ENCODE peak calls at places on chromosomes 1 and 21, in five cellular contexts. H is EH; D is activated naive CD8-positive, alpha-beta T cell treated with anti-CD3 and anti-CD28 coated beads for 36 hours; B is CD4-positive, CD25-positive, alpha-beta regulatory T cell; U is M059J. J is an unnamed sample.

GRCh38 chr1:70034403-70034802 is 171.0 kb downstream of the LRRC40 start:
- DNase-seq in H (peak), D (no peak), B (no peak), U (peak), J (peak)

GRCh38 chr1:224497714-224498573 is 63.3 kb upstream of the WDR26 start:
- DNase-seq in H (peak), D (peak), B (peak), U (peak), J (peak)

GRCh38 chr21:44898851-44899767 is 21.6 kb downstream of the ITGB2 start:
- DNase-seq in H (no peak), D (no peak), B (no peak), U (no peak), J (no peak)

GRCh38 chr1:205017766-205018165 is 25.2 kb upstream of the CNTN2 start:
- DNase-seq in H (no peak), D (no peak), B (no peak), U (no peak), J (no peak)

GRCh38 chr1:38034871-38035270 is 11.7 kb downstream of the POU3F1 start:
- DNase-seq in H (no peak), D (no peak), B (no peak), U (no peak), J (no peak)

GRCh38 chr1:172637522-172637921 is 21.4 kb upstream of the FASLG start:
- DNase-seq in H (peak), D (no peak), B (no peak), U (peak), J (peak)

GRCh38 chr1:209805341-209805781 is 581 bp downstream of the IRF6 start:
- DNase-seq in H (no peak), D (no peak), B (no peak), U (no peak), J (no peak)

GRCh38 chr1:36223373-36223995 is 759 bp upstream of the THRAP3 start:
- DNase-seq in H (peak), D (peak), B (peak), U (peak), J (peak)

GRCh38 chr1:229221106-229222019 is 49.5 kb upstream of the RAB4A start:
- DNase-seq in H (peak), D (no peak), B (no peak), U (peak), J (no peak)

GRCh38 chr1:203636306-203636705 is 9.7 kb downstream of the ATP2B4 start:
- DNase-seq in H (peak), D (no peak), B (no peak), U (peak), J (no peak)

GRCh38 chr1:228098323-228098931 is 4.7 kb downstream of the C1orf35 start:
- DNase-seq in H (no peak), D (no peak), B (no peak), U (no peak), J (no peak)

GRCh38 chr1:176905648-176906047 is 258.9 kb downstream of the ASTN1 start:
- DNase-seq in H (no peak), D (no peak), B (no peak), U (no peak), J (no peak)

GRCh38 chr1:53137729-53138128 is 4.7 kb downstream of the SLC1A7 start:
- DNase-seq in H (no peak), D (no peak), B (peak), U (no peak), J (no peak)

GRCh38 chr1:21020151-21020550 is 156.5 kb downstream of the EIF4G3 start:
- DNase-seq in H (peak), D (no peak), B (no peak), U (peak), J (no peak)

GRCh38 chr1:111222308-111223125 is 5.0 kb upstream of the CHI3L2 start:
- DNase-seq in H (peak), D (peak), B (peak), U (peak), J (peak)

GRCh38 chr21:25561668-25562641 is 45.3 kb downstream of the MRPL39 start:
- DNase-seq in H (peak), D (peak), B (peak), U (peak), J (peak)

GRCh38 chr1:199122532-199123311 is 483.9 kb downstream of the PTPRC start:
- DNase-seq in H (peak), D (no peak), B (no peak), U (peak), J (no peak)

GRCh38 chr1:43935711-43936427 is 2.3 kb downstream of the ARTN start:
- DNase-seq in H (no peak), D (no peak), B (no peak), U (no peak), J (no peak)

GRCh38 chr1:11184973-11185372 is 4.2 kb upstream of the ANGPTL7 start:
- DNase-seq in H (no peak), D (no peak), B (no peak), U (no peak), J (no peak)

GRCh38 chr1:228698017-228698329 is 37.3 kb upstream of the RHOU start:
- DNase-seq in H (no peak), D (no peak), B (no peak), U (no peak), J (no peak)

GRCh38 chr1:48869116-48869893 is 92.6 kb upstream of the BEND5 start:
- DNase-seq in H (no peak), D (no peak), B (no peak), U (no peak), J (peak)

GRCh38 chr1:187294421-187295201 is 465.9 kb downstream of the PLA2G4A start:
- DNase-seq in H (no peak), D (no peak), B (no peak), U (peak), J (no peak)

GRCh38 chr1:17764578-17764977 is 9.4 kb downstream of the ACTL8 start:
- DNase-seq in H (no peak), D (no peak), B (no peak), U (no peak), J (no peak)

GRCh38 chr1:111334169-111334568 is 43.5 kb downstream of the CHIA start:
- DNase-seq in H (peak), D (peak), B (peak), U (peak), J (peak)

GRCh38 chr1:43530483-43531452 is at the start of gene PTPRF:
- DNase-seq in H (peak), D (peak), B (no peak), U (peak), J (peak)

GRCh38 chr21:45404726-45405270 is at the start of gene COL18A1:
- DNase-seq in H (peak), D (peak), B (no peak), U (peak), J (peak)

GRCh38 chr1:178121883-178122282 is 28.0 kb downstream of the RASAL2 start:
- DNase-seq in H (no peak), D (no peak), B (no peak), U (peak), J (no peak)

GRCh38 chr1:54362881-54363340 is 43.3 kb downstream of the SSBP3 start:
- DNase-seq in H (peak), D (no peak), B (no peak), U (no peak), J (peak)

GRCh38 chr21:32467291-32467690 is 54.8 kb downstream of the EVA1C start:
- DNase-seq in H (no peak), D (no peak), B (no peak), U (no peak), J (no peak)

GRCh38 chr1:27300341-27301051 is 21.5 kb upstream of the TMEM222 start:
- DNase-seq in H (peak), D (peak), B (peak), U (peak), J (peak)

GRCh38 chr1:172449012-172449584 is 5.2 kb upstream of the PIGC start:
- DNase-seq in H (no peak), D (no peak), B (peak), U (peak), J (no peak)

GRCh38 chr21:45508607-45509565 is 33.4 kb downstream of the SLC19A1 start:
- DNase-seq in H (no peak), D (no peak), B (no peak), U (peak), J (no peak)

GRCh38 chr1:169289016-169289415 is 78.6 kb downstream of the NME7 start:
- DNase-seq in H (no peak), D (no peak), B (no peak), U (no peak), J (no peak)

GRCh38 chr1:207021876-207022596 is 10.5 kb downstream of the C1orf116 start:
- DNase-seq in H (no peak), D (no peak), B (no peak), U (peak), J (no peak)

GRCh38 chr1:33280091-33280661 is 23.9 kb downstream of the ZNF362 start:
- DNase-seq in H (no peak), D (no peak), B (no peak), U (no peak), J (no peak)

GRCh38 chr1:4156241-4156640 is 256.2 kb upstream of the C1orf174 start:
- DNase-seq in H (no peak), D (no peak), B (no peak), U (no peak), J (no peak)

GRCh38 chr1:94154989-94155388 is 34.0 kb upstream of the ABCA4 start:
- DNase-seq in H (no peak), D (no peak), B (no peak), U (no peak), J (no peak)

GRCh38 chr1:185008746-185009360 is 34.5 kb upstream of the NIBAN1 start:
- DNase-seq in H (no peak), D (no peak), B (no peak), U (no peak), J (no peak)

J was measured in AG20443.